ENCODE peak calls at places on chromosomes 7 and 10, in five cellular contexts. D is B cell, C is HuH-7.5, I is posterior cingulate gyrus, T is pulmonary artery endothelial cell. M is an unnamed sample.
A peak's percentile ranks its signal among the peaks of the same experiment; 100 is the strongest.

GRCh38 chr7:114959931-114960330 is 38.0 kb downstream of the MDFIC start:
- DNase-seq in T (no peak), D (no peak), C (no peak), I (no peak), M (no peak)

GRCh38 chr10:34109481-34109880 is 705.6 kb downstream of the PARD3 start:
- DNase-seq in D (no peak), C (no peak), I (no peak), T (no peak), M (no peak)

GRCh38 chr10:88163572-88163971 is 300.1 kb downstream of the PTEN start:
- DNase-seq in C (no peak), T (no peak), D (no peak), I (no peak), M (no peak)

GRCh38 chr10:4326647-4327046 is 499.4 kb upstream of the AKR1E2 start:
- DNase-seq in T (no peak), C (no peak), D (no peak), I (no peak), M (no peak)

GRCh38 chr10:129275886-129276285 is 191.2 kb upstream of the MGMT start:
- DNase-seq in T (no peak), I (no peak), D (no peak), C (no peak), M (no peak)

GRCh38 chr10:76723781-76724336 is 913.7 kb downstream of the KCNMA1 start:
- DNase-seq in T (no peak), I (no peak), D (no peak), C (no peak), M (no peak)

GRCh38 chr10:43689618-43689954 is 40.9 kb upstream of the ZNF32 start:
- DNase-seq in I (peak; percentile 41), D (peak; percentile 17), T (no peak), C (peak; percentile 27), M (no peak)

GRCh38 chr10:86536294-86536861 is 14.8 kb upstream of the WAPL start:
- DNase-seq in D (peak; percentile 46), I (no peak), T (no peak), C (peak; percentile 33), M (no peak)

GRCh38 chr7:150524018-150524417 is 9.3 kb downstream of the GIMAP7 start:
- DNase-seq in D (no peak), T (no peak), I (no peak), C (no peak), M (no peak)

GRCh38 chr10:26439436-26440090 is 1.4 kb downstream of the APBB1IP start:
- DNase-seq in T (no peak), D (no peak), C (no peak), I (no peak), M (no peak)

M was measured in NK-92 treated with Interleukin-12 subunit alpha and Interleukin-12 subunit beta, amount 100 ng/mL, for 24 hours.